ENCODE peak calls at places on chromosome 6, in nine cellular contexts. Y, P, T, B, N, S, O, U and X are unnamed samples.
A peak's percentile ranks its signal among the peaks of the same experiment; 100 is the strongest.

GRCh38 chr6:4491501-4492260 is 284.5 kb upstream of the CDYL start:
- DNase-seq in Y (no peak), P (no peak), T (no peak), B (no peak), N (no peak), S (no peak), O (no peak), U (no peak), X (no peak)

GRCh38 chr6:96032646-96033045 is 16.9 kb downstream of the FUT9 start:
- DNase-seq in Y (no peak), P (no peak), T (no peak), B (no peak), N (no peak), S (no peak), O (no peak), U (no peak), X (no peak)

GRCh38 chr6:7879980-7880717 is 30.4 kb downstream of the TXNDC5 start:
- DNase-seq in Y (no peak), P (no peak), T (no peak), B (no peak), N (no peak), S (no peak), O (no peak), U (no peak), X (no peak)

GRCh38 chr6:73180718-73181619 is 44.3 kb downstream of the KHDC1L start:
- DNase-seq in Y (no peak), P (peak; percentile 57), T (peak; percentile 58), B (peak; percentile 65), N (peak; percentile 31), S (no peak), O (no peak), U (peak; percentile 33), X (peak; percentile 66)

GRCh38 chr6:77812304-77812703 is 159.5 kb downstream of the MEI4 start:
- DNase-seq in Y (no peak), P (no peak), T (no peak), B (no peak), N (no peak), S (no peak), O (no peak), U (no peak), X (no peak)

GRCh38 chr6:149806127-149806526 is 56.6 kb downstream of the PCMT1 start:
- DNase-seq in Y (no peak), P (no peak), T (no peak), B (no peak), N (no peak), S (no peak), O (no peak), U (no peak), X (peak; percentile 8)

GRCh38 chr6:42269974-42270510 is 52.4 kb upstream of the MRPS10 start:
- DNase-seq in Y (no peak), P (no peak), T (no peak), B (no peak), N (no peak), S (no peak), O (no peak), U (no peak), X (no peak)

GRCh38 chr6:5979650-5980427 is 26.9 kb downstream of the NRN1 start:
- DNase-seq in Y (no peak), P (no peak), T (no peak), B (no peak), N (no peak), S (no peak), O (no peak), U (no peak), X (peak; percentile 22)

GRCh38 chr6:20332441-20333006 is 69.2 kb upstream of the E2F3 start:
- DNase-seq in Y (no peak), P (no peak), T (no peak), B (no peak), N (no peak), S (no peak), O (no peak), U (no peak), X (no peak)

GRCh38 chr6:108897371-108897770 is 49.1 kb downstream of the ARMC2 start:
- DNase-seq in Y (no peak), P (peak; percentile 17), T (no peak), B (peak; percentile 85), N (no peak), S (no peak), O (no peak), U (no peak), X (peak; percentile 49)

GRCh38 chr6:75611702-75612375 is 10.2 kb downstream of the SENP6 start:
- DNase-seq in Y (no peak), P (no peak), T (no peak), B (no peak), N (no peak), S (peak; percentile 31), O (no peak), U (no peak), X (peak; percentile 26)

GRCh38 chr6:134026597-134026996 is 25.8 kb downstream of the SLC2A12 start:
- DNase-seq in Y (peak; percentile 50), P (no peak), T (no peak), B (no peak), N (no peak), S (no peak), O (no peak), U (no peak), X (peak; percentile 64)